ENCODE peak calls at places on chromosomes 4 and X, in eight cellular contexts. One of them, this sample, is unnamed.
A peak's percentile ranks its signal among the peaks of the same experiment; 100 is the strongest.

GRCh38 chr4:6591781-6592180 is 16.8 kb downstream of the MAN2B2 start:
- DNase-seq in T-cell: no peak
- DNase-seq in HFFc6: no peak
- DNase-seq in stimulated activated CD8-positive, alpha-beta memory T cell treated with anti-CD3 and anti-CD28 coated beads, Interleukin-4, amount 100 ng/mL, for 48 hours: no peak
- DNase-seq in coronary artery: no peak
- DNase-seq in fibroblast of lung: no peak
- DNase-seq in AG08396: peak; percentile 34
- DNase-seq in iris pigment epithelial cell: no peak
- DNase-seq in this sample: no peak

GRCh38 chr4:176393306-176394013 is 73.7 kb downstream of the SPCS3 start:
- DNase-seq in T-cell: no peak
- DNase-seq in HFFc6: no peak
- DNase-seq in stimulated activated CD8-positive, alpha-beta memory T cell treated with anti-CD3 and anti-CD28 coated beads, Interleukin-4, amount 100 ng/mL, for 48 hours: no peak
- DNase-seq in coronary artery: no peak
- DNase-seq in fibroblast of lung: no peak
- DNase-seq in AG08396: peak; percentile 3
- DNase-seq in iris pigment epithelial cell: peak; percentile 48
- DNase-seq in this sample: no peak

GRCh38 chrX:48491809-48492208 is 15.8 kb downstream of the FTSJ1 start:
- DNase-seq in T-cell: no peak
- DNase-seq in HFFc6: no peak
- DNase-seq in stimulated activated CD8-positive, alpha-beta memory T cell treated with anti-CD3 and anti-CD28 coated beads, Interleukin-4, amount 100 ng/mL, for 48 hours: no peak
- DNase-seq in coronary artery: no peak
- DNase-seq in fibroblast of lung: no peak
- DNase-seq in AG08396: no peak
- DNase-seq in iris pigment epithelial cell: no peak
- DNase-seq in this sample: no peak

GRCh38 chrX:108437789-108438623 is at the start of gene COL4A6:
- DNase-seq in T-cell: no peak
- DNase-seq in HFFc6: no peak
- DNase-seq in stimulated activated CD8-positive, alpha-beta memory T cell treated with anti-CD3 and anti-CD28 coated beads, Interleukin-4, amount 100 ng/mL, for 48 hours: no peak
- DNase-seq in coronary artery: no peak
- DNase-seq in fibroblast of lung: no peak
- DNase-seq in AG08396: no peak
- DNase-seq in iris pigment epithelial cell: peak; percentile 24
- DNase-seq in this sample: no peak

GRCh38 chrX:53089224-53089842 is 4.6 kb upstream of the KANTR start:
- DNase-seq in T-cell: peak; percentile 36
- DNase-seq in HFFc6: peak; percentile 46
- DNase-seq in stimulated activated CD8-positive, alpha-beta memory T cell treated with anti-CD3 and anti-CD28 coated beads, Interleukin-4, amount 100 ng/mL, for 48 hours: no peak
- DNase-seq in coronary artery: no peak
- DNase-seq in fibroblast of lung: peak; percentile 58
- DNase-seq in AG08396: peak; percentile 63
- DNase-seq in iris pigment epithelial cell: peak; percentile 70
- DNase-seq in this sample: peak; percentile 58

GRCh38 chr4:14871676-14872430 is 130.4 kb upstream of the CPEB2 start:
- DNase-seq in T-cell: peak; percentile 17
- DNase-seq in HFFc6: no peak
- DNase-seq in stimulated activated CD8-positive, alpha-beta memory T cell treated with anti-CD3 and anti-CD28 coated beads, Interleukin-4, amount 100 ng/mL, for 48 hours: peak; percentile 47
- DNase-seq in coronary artery: no peak
- DNase-seq in fibroblast of lung: no peak
- DNase-seq in AG08396: no peak
- DNase-seq in iris pigment epithelial cell: no peak
- DNase-seq in this sample: no peak

GRCh38 chr4:13292372-13292771 is 191.8 kb downstream of the RAB28 start:
- DNase-seq in T-cell: no peak
- DNase-seq in HFFc6: no peak
- DNase-seq in stimulated activated CD8-positive, alpha-beta memory T cell treated with anti-CD3 and anti-CD28 coated beads, Interleukin-4, amount 100 ng/mL, for 48 hours: no peak
- DNase-seq in coronary artery: no peak
- DNase-seq in fibroblast of lung: no peak
- DNase-seq in AG08396: no peak
- DNase-seq in iris pigment epithelial cell: peak; percentile 22
- DNase-seq in this sample: no peak

GRCh38 chr4:85555210-85555609 is 80.3 kb downstream of the ARHGAP24 start:
- DNase-seq in T-cell: no peak
- DNase-seq in HFFc6: no peak
- DNase-seq in stimulated activated CD8-positive, alpha-beta memory T cell treated with anti-CD3 and anti-CD28 coated beads, Interleukin-4, amount 100 ng/mL, for 48 hours: no peak
- DNase-seq in coronary artery: no peak
- DNase-seq in fibroblast of lung: peak; percentile 7
- DNase-seq in AG08396: no peak
- DNase-seq in iris pigment epithelial cell: peak; percentile 73
- DNase-seq in this sample: no peak

GRCh38 chrX:53049127-53049517 is 533 bp downstream of the GPR173 start:
- DNase-seq in T-cell: no peak
- DNase-seq in HFFc6: no peak
- DNase-seq in stimulated activated CD8-positive, alpha-beta memory T cell treated with anti-CD3 and anti-CD28 coated beads, Interleukin-4, amount 100 ng/mL, for 48 hours: no peak
- DNase-seq in coronary artery: no peak
- DNase-seq in fibroblast of lung: no peak
- DNase-seq in AG08396: no peak
- DNase-seq in iris pigment epithelial cell: no peak
- DNase-seq in this sample: no peak

GRCh38 chr4:1713003-1713397 is 881 bp upstream of the SLBP start:
- DNase-seq in T-cell: no peak
- DNase-seq in HFFc6: no peak
- DNase-seq in stimulated activated CD8-positive, alpha-beta memory T cell treated with anti-CD3 and anti-CD28 coated beads, Interleukin-4, amount 100 ng/mL, for 48 hours: no peak
- DNase-seq in coronary artery: no peak
- DNase-seq in fibroblast of lung: no peak
- DNase-seq in AG08396: peak; percentile 49
- DNase-seq in iris pigment epithelial cell: no peak
- DNase-seq in this sample: peak; percentile 78

GRCh38 chrX:9379697-9380551 is 84.9 kb upstream of the TBL1X start:
- DNase-seq in T-cell: no peak
- DNase-seq in HFFc6: peak; percentile 54
- DNase-seq in stimulated activated CD8-positive, alpha-beta memory T cell treated with anti-CD3 and anti-CD28 coated beads, Interleukin-4, amount 100 ng/mL, for 48 hours: no peak
- DNase-seq in coronary artery: no peak
- DNase-seq in fibroblast of lung: peak; percentile 58
- DNase-seq in AG08396: peak; percentile 32
- DNase-seq in iris pigment epithelial cell: peak; percentile 58
- DNase-seq in this sample: peak; percentile 28

GRCh38 chrX:47169273-47169672 is 24.3 kb downstream of the RBM10 start:
- DNase-seq in T-cell: no peak
- DNase-seq in HFFc6: no peak
- DNase-seq in stimulated activated CD8-positive, alpha-beta memory T cell treated with anti-CD3 and anti-CD28 coated beads, Interleukin-4, amount 100 ng/mL, for 48 hours: no peak
- DNase-seq in coronary artery: no peak
- DNase-seq in fibroblast of lung: no peak
- DNase-seq in AG08396: no peak
- DNase-seq in iris pigment epithelial cell: no peak
- DNase-seq in this sample: no peak

GRCh38 chr4:154719087-154719486 is 24.7 kb upstream of the LRAT start:
- DNase-seq in T-cell: no peak
- DNase-seq in HFFc6: no peak
- DNase-seq in stimulated activated CD8-positive, alpha-beta memory T cell treated with anti-CD3 and anti-CD28 coated beads, Interleukin-4, amount 100 ng/mL, for 48 hours: no peak
- DNase-seq in coronary artery: no peak
- DNase-seq in fibroblast of lung: peak; percentile 39
- DNase-seq in AG08396: no peak
- DNase-seq in iris pigment epithelial cell: peak; percentile 79
- DNase-seq in this sample: no peak

GRCh38 chr4:2818351-2818939 is 25.2 kb upstream of the ADD1 start:
- DNase-seq in T-cell: no peak
- DNase-seq in HFFc6: no peak
- DNase-seq in stimulated activated CD8-positive, alpha-beta memory T cell treated with anti-CD3 and anti-CD28 coated beads, Interleukin-4, amount 100 ng/mL, for 48 hours: no peak
- DNase-seq in coronary artery: no peak
- DNase-seq in fibroblast of lung: no peak
- DNase-seq in AG08396: peak; percentile 67
- DNase-seq in iris pigment epithelial cell: no peak
- DNase-seq in this sample: peak; percentile 43

GRCh38 chr4:107709916-107710315 is 10.1 kb downstream of the PAPSS1 start:
- DNase-seq in T-cell: no peak
- DNase-seq in HFFc6: no peak
- DNase-seq in stimulated activated CD8-positive, alpha-beta memory T cell treated with anti-CD3 and anti-CD28 coated beads, Interleukin-4, amount 100 ng/mL, for 48 hours: no peak
- DNase-seq in coronary artery: no peak
- DNase-seq in fibroblast of lung: peak; percentile 22
- DNase-seq in AG08396: no peak
- DNase-seq in iris pigment epithelial cell: peak; percentile 24
- DNase-seq in this sample: no peak

GRCh38 chrX:129833153-129834004 is 10.3 kb downstream of the ZDHHC9 start:
- DNase-seq in T-cell: no peak
- DNase-seq in HFFc6: peak; percentile 21
- DNase-seq in stimulated activated CD8-positive, alpha-beta memory T cell treated with anti-CD3 and anti-CD28 coated beads, Interleukin-4, amount 100 ng/mL, for 48 hours: no peak
- DNase-seq in coronary artery: no peak
- DNase-seq in fibroblast of lung: peak; percentile 76
- DNase-seq in AG08396: peak; percentile 43
- DNase-seq in iris pigment epithelial cell: peak; percentile 78
- DNase-seq in this sample: no peak

GRCh38 chr4:3197366-3198105 is 51.4 kb upstream of the MSANTD1 start:
- DNase-seq in T-cell: no peak
- DNase-seq in HFFc6: no peak
- DNase-seq in stimulated activated CD8-positive, alpha-beta memory T cell treated with anti-CD3 and anti-CD28 coated beads, Interleukin-4, amount 100 ng/mL, for 48 hours: no peak
- DNase-seq in coronary artery: no peak
- DNase-seq in fibroblast of lung: no peak
- DNase-seq in AG08396: no peak
- DNase-seq in iris pigment epithelial cell: no peak
- DNase-seq in this sample: no peak

GRCh38 chr4:37646237-37646636 is 39.9 kb downstream of the RELL1 start:
- DNase-seq in T-cell: no peak
- DNase-seq in HFFc6: no peak
- DNase-seq in stimulated activated CD8-positive, alpha-beta memory T cell treated with anti-CD3 and anti-CD28 coated beads, Interleukin-4, amount 100 ng/mL, for 48 hours: no peak
- DNase-seq in coronary artery: no peak
- DNase-seq in fibroblast of lung: no peak
- DNase-seq in AG08396: no peak
- DNase-seq in iris pigment epithelial cell: no peak
- DNase-seq in this sample: no peak

GRCh38 chrX:125090046-125090445 is 229.6 kb upstream of the TEX13C start:
- DNase-seq in T-cell: no peak
- DNase-seq in HFFc6: no peak
- DNase-seq in stimulated activated CD8-positive, alpha-beta memory T cell treated with anti-CD3 and anti-CD28 coated beads, Interleukin-4, amount 100 ng/mL, for 48 hours: no peak
- DNase-seq in coronary artery: no peak
- DNase-seq in fibroblast of lung: no peak
- DNase-seq in AG08396: no peak
- DNase-seq in iris pigment epithelial cell: peak; percentile 0
- DNase-seq in this sample: no peak

GRCh38 chr4:56976878-56977320 is 507 bp downstream of the NOA1 start:
- DNase-seq in T-cell: peak; percentile 50
- DNase-seq in HFFc6: no peak
- DNase-seq in stimulated activated CD8-positive, alpha-beta memory T cell treated with anti-CD3 and anti-CD28 coated beads, Interleukin-4, amount 100 ng/mL, for 48 hours: peak; percentile 59
- DNase-seq in coronary artery: peak; percentile 76
- DNase-seq in fibroblast of lung: no peak
- DNase-seq in AG08396: peak; percentile 54
- DNase-seq in iris pigment epithelial cell: peak; percentile 16
- DNase-seq in this sample: peak; percentile 75

GRCh38 chrX:154836163-154836562 is 1.7 kb upstream of the SMIM9 start:
- DNase-seq in T-cell: no peak
- DNase-seq in HFFc6: no peak
- DNase-seq in stimulated activated CD8-positive, alpha-beta memory T cell treated with anti-CD3 and anti-CD28 coated beads, Interleukin-4, amount 100 ng/mL, for 48 hours: no peak
- DNase-seq in coronary artery: no peak
- DNase-seq in fibroblast of lung: no peak
- DNase-seq in AG08396: no peak
- DNase-seq in iris pigment epithelial cell: no peak
- DNase-seq in this sample: no peak

GRCh38 chr4:166386491-166387367 is 513.7 kb downstream of the TLL1 start:
- DNase-seq in T-cell: no peak
- DNase-seq in HFFc6: peak; percentile 6
- DNase-seq in stimulated activated CD8-positive, alpha-beta memory T cell treated with anti-CD3 and anti-CD28 coated beads, Interleukin-4, amount 100 ng/mL, for 48 hours: no peak
- DNase-seq in coronary artery: no peak
- DNase-seq in fibroblast of lung: peak; percentile 2
- DNase-seq in AG08396: no peak
- DNase-seq in iris pigment epithelial cell: no peak
- DNase-seq in this sample: no peak

GRCh38 chrX:46582964-46583363 is 9.4 kb downstream of the CHST7 start:
- DNase-seq in T-cell: no peak
- DNase-seq in HFFc6: peak; percentile 89
- DNase-seq in stimulated activated CD8-positive, alpha-beta memory T cell treated with anti-CD3 and anti-CD28 coated beads, Interleukin-4, amount 100 ng/mL, for 48 hours: no peak
- DNase-seq in coronary artery: no peak
- DNase-seq in fibroblast of lung: peak; percentile 93
- DNase-seq in AG08396: peak; percentile 58
- DNase-seq in iris pigment epithelial cell: peak; percentile 90
- DNase-seq in this sample: no peak